ENCODE peak calls at places on chromosome X, in six cellular contexts. I is effector memory CD4-positive, alpha-beta T cell; Q is mesenchymal stem cell; A is heart left ventricle; D is pancreas; X is body of pancreas. V is an unnamed sample.

GRCh38 chrX:133323450-133323849 is 91.8 kb downstream of the GPC4 start:
- DNase-seq in Q (peak; percentile 20), X (no peak), I (no peak), D (no peak), A (no peak), V (no peak)

GRCh38 chrX:13090261-13091110 is 46.1 kb upstream of the FAM9C start:
- DNase-seq in Q (peak; percentile 75), D (no peak), X (no peak), I (no peak), A (no peak), V (no peak)

GRCh38 chrX:146456058-146456457 is 353.5 kb upstream of the CXorf51B start:
- DNase-seq in X (no peak), D (no peak), Q (no peak), A (no peak), I (no peak), V (no peak)

GRCh38 chrX:48958635-48959094 is 1.3 kb upstream of the OTUD5 start:
- DNase-seq in X (peak; percentile 47), A (peak; percentile 50), Q (peak; percentile 79), I (no peak), D (no peak), V (peak; percentile 42)

GRCh38 chrX:72307646-72308051 is 1.9 kb upstream of the CITED1 start:
- DNase-seq in X (no peak), I (no peak), Q (no peak), D (no peak), A (no peak), V (no peak)

GRCh38 chrX:16946971-16947562 is 609 bp downstream of the REPS2 start:
- DNase-seq in Q (no peak), A (no peak), X (peak; percentile 35), D (peak; percentile 62), I (no peak), V (no peak)

GRCh38 chrX:155747520-155747919 is 133.6 kb upstream of the VAMP7 start:
- DNase-seq in I (no peak), D (no peak), Q (no peak), A (peak; percentile 38), X (peak; percentile 35), V (no peak)

GRCh38 chrX:153495362-153495751 is 577 bp downstream of the BGN start:
- DNase-seq in Q (no peak), I (no peak), D (no peak), X (no peak), A (no peak), V (no peak)

GRCh38 chrX:154486396-154487207 is at the start of gene UBL4A:
- DNase-seq in I (peak; percentile 40), A (peak; percentile 78), D (peak; percentile 83), X (peak; percentile 74), Q (peak; percentile 47), V (no peak)

GRCh38 chrX:46961574-46962279 is 49.5 kb downstream of the JADE3 start:
- DNase-seq in I (no peak), D (no peak), A (no peak), Q (no peak), X (no peak), V (no peak)

GRCh38 chrX:15854080-15854655 is 445 bp downstream of the AP1S2 start:
- DNase-seq in Q (peak; percentile 39), X (peak; percentile 42), A (peak; percentile 68), D (peak; percentile 79), I (no peak), V (peak; percentile 5)

GRCh38 chrX:154541896-154542722 is 4.5 kb downstream of the G6PD start:
- DNase-seq in D (no peak), Q (peak; percentile 91), I (no peak), X (peak; percentile 58), A (peak; percentile 84), V (peak; percentile 34)

GRCh38 chrX:152915541-152916241 is 17.8 kb downstream of the ZNF185 start:
- DNase-seq in D (no peak), I (no peak), A (no peak), Q (peak; percentile 71), X (no peak), V (no peak)

GRCh38 chrX:110407910-110408545 is 49.4 kb downstream of the RTL9 start:
- DNase-seq in X (peak; percentile 40), Q (peak; percentile 71), A (no peak), D (no peak), I (no peak), V (no peak)

GRCh38 chrX:96685205-96686099 is 810 bp downstream of the DIAPH2 start:
- DNase-seq in Q (peak; percentile 80), A (peak; percentile 35), D (no peak), X (peak; percentile 21), I (peak; percentile 13), V (peak; percentile 55)

GRCh38 chrX:36983831-36984230 is 24.3 kb upstream of the FAM47C start:
- DNase-seq in D (no peak), X (no peak), A (no peak), I (no peak), Q (no peak), V (no peak)

DNA sequence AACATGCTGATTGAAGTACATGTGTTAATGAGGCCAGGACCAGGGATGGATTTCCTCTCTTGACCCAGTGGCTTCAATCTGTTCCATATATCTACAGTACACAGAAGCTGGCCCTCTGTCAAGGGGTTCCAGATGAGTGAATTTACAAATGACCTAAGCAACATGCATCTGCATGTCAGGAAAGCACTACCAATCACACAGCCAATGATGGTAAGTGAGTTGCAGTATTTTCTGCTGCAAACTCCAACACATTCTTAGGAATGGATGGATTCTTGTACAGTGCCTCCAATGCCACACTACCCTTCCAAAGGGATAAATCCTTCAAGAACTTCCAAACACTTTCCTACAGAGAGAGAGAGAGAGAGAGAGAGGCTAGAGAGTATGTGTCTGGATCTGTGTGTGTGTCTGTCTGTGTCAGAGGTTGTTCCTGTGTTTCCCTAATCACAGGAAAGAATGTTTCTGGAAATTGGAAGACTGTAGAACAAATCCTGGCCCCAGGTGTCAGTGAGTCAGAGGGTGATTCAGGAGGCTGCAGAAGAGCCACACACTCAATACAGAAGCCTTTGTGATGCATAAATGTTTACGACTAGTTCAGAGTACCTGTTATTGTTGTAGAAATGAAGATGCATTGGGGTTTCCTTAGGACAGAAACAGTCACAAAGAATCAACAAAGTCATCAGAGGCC is 107.5 kb downstream of the GUCY2F start:
- DNase-seq in A (no peak), I (no peak), Q (no peak), D (no peak), X (no peak), V (no peak)
- H3K27ac ChIP-seq in A (no peak overlapping the region), I (no peak overlapping the region), Q (no peak overlapping the region), D (no peak overlapping the region), X (no peak overlapping the region), V (no peak overlapping the region)

GRCh38 chrX:45714864-45715263 is 514.2 kb upstream of the DIPK2B start:
- DNase-seq in I (no peak), A (no peak), D (no peak), Q (peak; percentile 79), X (no peak), V (no peak)

GRCh38 chrX:45712067-45712466 is 511.4 kb upstream of the DIPK2B start:
- DNase-seq in D (no peak), I (no peak), X (no peak), A (no peak), Q (peak; percentile 42), V (no peak)

GRCh38 chrX:45718676-45719075 is 518.0 kb upstream of the DIPK2B start:
- DNase-seq in D (no peak), X (no peak), A (no peak), Q (no peak), I (no peak), V (no peak)

GRCh38 chrX:45716747-45717146 is 516.1 kb upstream of the DIPK2B start:
- DNase-seq in X (no peak), I (no peak), A (no peak), D (no peak), Q (no peak), V (no peak)

DNA sequence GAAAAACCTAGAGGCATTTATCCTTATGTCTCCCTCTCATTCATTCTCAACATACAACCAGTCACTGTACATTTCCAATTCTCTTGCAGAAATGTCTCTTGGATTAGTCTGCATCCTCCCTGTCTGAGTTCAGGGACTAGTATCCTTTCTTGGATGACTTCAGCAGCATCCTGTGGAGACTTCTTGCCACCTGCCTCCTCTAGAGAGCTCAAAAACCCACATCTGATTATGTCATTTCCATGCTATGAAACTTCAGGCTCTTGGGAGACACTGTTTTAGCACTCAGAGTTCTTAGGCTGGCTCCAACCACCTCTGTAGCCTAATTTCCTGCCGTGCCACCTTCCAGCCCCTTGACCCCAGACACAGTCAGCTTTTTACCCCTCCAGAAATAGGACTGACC is 515.1 kb upstream of the DIPK2B start:
- DNase-seq in Q (no peak), X (no peak), A (no peak), D (no peak), I (no peak), V (no peak)
- H3K27ac ChIP-seq in Q (peak overlapping the region; percentile 88), X (no peak overlapping the region), A (no peak overlapping the region), D (no peak overlapping the region), I (no peak overlapping the region), V (no peak overlapping the region)

GRCh38 chrX:1610166-1610565 is 4.7 kb upstream of the ASMT start:
- DNase-seq in X (no peak), I (no peak), Q (no peak), D (no peak), A (no peak), V (no peak)
- H3K27ac ChIP-seq in X (no peak overlapping the region), I (no peak overlapping the region), Q (no peak overlapping the region), D (no peak overlapping the region), A (no peak overlapping the region), V (no peak overlapping the region)

GRCh38 chrX:19807414-19807813 is 80.0 kb downstream of the SH3KBP1 start:
- DNase-seq in Q (no peak), D (no peak), X (no peak), I (no peak), A (no peak), V (no peak)
- H3K27ac ChIP-seq in Q (no peak overlapping the region), D (no peak overlapping the region), X (no peak overlapping the region), I (no peak overlapping the region), A (no peak overlapping the region), V (no peak overlapping the region)

GRCh38 chrX:44876076-44876475 is 3.1 kb downstream of the KDM6A start:
- DNase-seq in I (no peak), Q (no peak), A (no peak), X (no peak), D (no peak), V (no peak)
- H3K27ac ChIP-seq in I (no peak overlapping the region), Q (no peak overlapping the region), A (no peak overlapping the region), X (no peak overlapping the region), D (no peak overlapping the region), V (no peak overlapping the region)

DNA sequence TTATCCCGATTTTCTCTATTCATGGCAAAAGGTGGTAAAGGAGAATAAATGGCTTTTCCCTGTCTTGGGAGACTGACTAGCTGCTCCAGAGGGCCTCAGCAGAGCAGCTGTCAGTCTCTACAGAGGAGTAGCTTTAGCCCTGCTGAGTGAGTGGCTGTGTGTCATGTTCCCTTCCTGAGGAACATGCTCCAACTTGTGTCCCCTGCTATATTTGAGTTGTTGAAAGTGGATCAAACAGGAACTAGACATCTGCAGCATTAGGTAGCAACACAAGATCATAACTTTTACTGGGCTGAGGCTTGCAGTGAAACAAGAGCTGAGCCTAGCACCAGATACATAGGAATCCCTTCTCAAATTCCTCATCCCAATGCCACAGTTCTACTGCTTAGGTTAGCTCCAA is 26.7 kb upstream of the PLAC1 start:
- DNase-seq in D (no peak), A (no peak), X (no peak), I (no peak), Q (no peak), V (no peak)
- H3K27ac ChIP-seq in D (no peak overlapping the region), A (no peak overlapping the region), X (no peak overlapping the region), I (no peak overlapping the region), Q (no peak overlapping the region), V (no peak overlapping the region)

V was measured in caudate nucleus.